ENCODE peak calls at places on chromosome 15, in six cellular contexts. O is T-helper 9 cell; E is NCI-H82; W is activated CD4-positive, CD25-positive, alpha-beta regulatory T cell treated with anti-CD3 and anti-CD28 coated beads, Interleukin-2, amount 50 U/mL, for 72 hours; D is transverse colon; B is AG08396. A is an unnamed sample.
A peak's percentile ranks its signal among the peaks of the same experiment; 100 is the strongest.

GRCh38 chr15:29220852-29221251 is 48.8 kb downstream of the NSMCE3 start:
- DNase-seq in W (no peak), O (no peak), E (no peak), D (no peak), B (no peak), A (no peak)

GRCh38 chr15:81235276-81235675 is 38.6 kb downstream of the IL16 start:
- DNase-seq in D (no peak), E (no peak), O (no peak), W (no peak), B (no peak), A (no peak)

GRCh38 chr15:69088300-69088965 is 72.0 kb upstream of the GLCE start:
- DNase-seq in D (no peak), B (no peak), O (no peak), W (no peak), E (no peak), A (no peak)

GRCh38 chr15:90062023-90062728 is 40.1 kb downstream of the IDH2 start:
- DNase-seq in O (peak; percentile 42), W (peak; percentile 55), B (no peak), D (peak; percentile 91), E (peak; percentile 24), A (no peak)

GRCh38 chr15:88664151-88664778 is 25.4 kb downstream of the ISG20 start:
- DNase-seq in D (no peak), B (no peak), O (peak; percentile 34), E (no peak), W (no peak), A (no peak)

GRCh38 chr15:58469432-58470353 is 37.9 kb downstream of the LIPC start:
- DNase-seq in E (no peak), D (peak; percentile 19), O (no peak), W (no peak), B (peak; percentile 41), A (no peak)

GRCh38 chr15:87764461-87765236 is 491.9 kb downstream of the NTRK3 start:
- DNase-seq in W (no peak), D (no peak), B (peak; percentile 32), E (peak; percentile 92), O (no peak), A (no peak)

GRCh38 chr15:28107111-28107893 is 8.2 kb upstream of the OCA2 start:
- DNase-seq in B (peak; percentile 61), W (no peak), E (no peak), O (no peak), D (no peak), A (no peak)

GRCh38 chr15:81152799-81153198 is 18.7 kb downstream of the CFAP161 start:
- DNase-seq in B (peak; percentile 34), W (no peak), D (no peak), O (no peak), E (no peak), A (no peak)

GRCh38 chr15:90231028-90232017 is 2.4 kb downstream of the CIB1 start:
- DNase-seq in O (peak; percentile 74), E (no peak), W (peak; percentile 60), D (peak; percentile 54), B (no peak), A (no peak)

GRCh38 chr15:37100109-37100873 is at the start of gene MEIS2:
- DNase-seq in D (peak; percentile 81), W (peak; percentile 42), O (no peak), B (peak; percentile 95), E (peak; percentile 97), A (peak; percentile 96)

GRCh38 chr15:42182976-42183375 is 25.1 kb downstream of the VPS39 start:
- DNase-seq in D (no peak), E (no peak), O (no peak), B (no peak), W (no peak), A (no peak)

GRCh38 chr15:51935466-51936118 is 36.0 kb downstream of the LEO1 start:
- DNase-seq in E (peak; percentile 54), O (no peak), D (no peak), W (no peak), B (no peak), A (no peak)

GRCh38 chr15:42548258-42549051 is at the start of the genes HAUS2 and LRRC57:
- DNase-seq in B (peak; percentile 94), O (peak; percentile 86), D (peak; percentile 94), W (peak; percentile 90), E (peak; percentile 93), A (peak; percentile 76)

GRCh38 chr15:81327526-81327925 is 3.6 kb upstream of the STARD5 start:
- DNase-seq in W (no peak), D (no peak), E (no peak), B (peak; percentile 66), O (no peak), A (no peak)

GRCh38 chr15:66621491-66622467 is 56.0 kb upstream of the LCTL start:
- DNase-seq in B (peak; percentile 46), O (no peak), W (no peak), D (no peak), E (no peak), A (no peak)

GRCh38 chr15:77168211-77168610 is 97.3 kb upstream of the TSPAN3 start:
- DNase-seq in O (no peak), B (no peak), W (no peak), D (no peak), E (peak; percentile 47), A (no peak)